ENCODE peak calls at places on chromosomes 1 and 21, in seven cellular contexts. S, W, L, C, H, O and R are unnamed samples.

GRCh38 chr1:59506952-59507351 is 210.1 kb downstream of the FGGY start:
- DNase-seq in S (peak), W (no peak), L (no peak), C (no peak), H (no peak), O (no peak), R (no peak)

GRCh38 chr1:111399792-111400610 is 27.5 kb downstream of the OVGP1 start:
- DNase-seq in S (peak), W (peak), L (peak), C (peak), H (no peak), O (no peak), R (no peak)

GRCh38 chr1:201883786-201884185 is 4.9 kb upstream of the SHISA4 start:
- DNase-seq in S (peak), W (no peak), L (no peak), C (no peak), H (no peak), O (no peak), R (no peak)

GRCh38 chr1:231241751-231242150 is 739 bp downstream of the GNPAT start:
- DNase-seq in S (peak), W (peak), L (no peak), C (no peak), H (no peak), O (no peak), R (no peak)

GRCh38 chr1:240309804-240310203 is 218.1 kb downstream of the FMN2 start:
- DNase-seq in S (no peak), W (no peak), L (no peak), C (no peak), H (no peak), O (no peak), R (no peak)

GRCh38 chr1:206898089-206898908 is 1.1 kb downstream of the IL24 start:
- DNase-seq in S (no peak), W (no peak), L (no peak), C (no peak), H (no peak), O (no peak), R (peak)

GRCh38 chr1:198258491-198258890 is 101.7 kb downstream of the NEK7 start:
- DNase-seq in S (no peak), W (no peak), L (no peak), C (no peak), H (no peak), O (no peak), R (no peak)

GRCh38 chr1:232404981-232405380 is 225.0 kb downstream of the SIPA1L2 start:
- DNase-seq in S (no peak), W (no peak), L (no peak), C (no peak), H (no peak), O (no peak), R (no peak)

GRCh38 chr1:69569983-69570755 is 2.4 kb downstream of the LRRC7 start:
- DNase-seq in S (peak), W (no peak), L (no peak), C (peak), H (no peak), O (no peak), R (no peak)

GRCh38 chr21:34890258-34890723 is 158.8 kb downstream of the RUNX1 start:
- DNase-seq in S (no peak), W (no peak), L (no peak), C (peak), H (no peak), O (no peak), R (no peak)

GRCh38 chr21:43209575-43210453 is 41.0 kb downstream of the CRYAA start:
- DNase-seq in S (peak), W (no peak), L (no peak), C (no peak), H (no peak), O (peak), R (peak)

GRCh38 chr1:9438431-9439073 is 100.7 kb upstream of the SLC25A33 start:
- DNase-seq in S (no peak), W (peak), L (peak), C (no peak), H (peak), O (peak), R (no peak)

GRCh38 chr1:19817160-19817559 is 2.1 kb upstream of the RNF186 start:
- DNase-seq in S (no peak), W (no peak), L (no peak), C (no peak), H (no peak), O (no peak), R (peak)

GRCh38 chr1:43979528-43980254 is 681 bp downstream of the B4GALT2 start:
- DNase-seq in S (peak), W (peak), L (peak), C (peak), H (no peak), O (peak), R (peak)

GRCh38 chr21:32096411-32096810 is 182.4 kb downstream of the MIS18A start:
- DNase-seq in S (peak), W (no peak), L (no peak), C (peak), H (no peak), O (no peak), R (no peak)

GRCh38 chr1:227770812-227771211 is 35.6 kb downstream of the SNAP47 start:
- DNase-seq in S (no peak), W (no peak), L (no peak), C (no peak), H (no peak), O (no peak), R (peak)

GRCh38 chr1:201906336-201906735 is 17.6 kb downstream of the SHISA4 start:
- DNase-seq in S (no peak), W (no peak), L (no peak), C (no peak), H (no peak), O (no peak), R (no peak)

GRCh38 chr1:9701661-9702060 is 50.1 kb downstream of the PIK3CD start:
- DNase-seq in S (no peak), W (no peak), L (no peak), C (no peak), H (no peak), O (no peak), R (no peak)

DNA sequence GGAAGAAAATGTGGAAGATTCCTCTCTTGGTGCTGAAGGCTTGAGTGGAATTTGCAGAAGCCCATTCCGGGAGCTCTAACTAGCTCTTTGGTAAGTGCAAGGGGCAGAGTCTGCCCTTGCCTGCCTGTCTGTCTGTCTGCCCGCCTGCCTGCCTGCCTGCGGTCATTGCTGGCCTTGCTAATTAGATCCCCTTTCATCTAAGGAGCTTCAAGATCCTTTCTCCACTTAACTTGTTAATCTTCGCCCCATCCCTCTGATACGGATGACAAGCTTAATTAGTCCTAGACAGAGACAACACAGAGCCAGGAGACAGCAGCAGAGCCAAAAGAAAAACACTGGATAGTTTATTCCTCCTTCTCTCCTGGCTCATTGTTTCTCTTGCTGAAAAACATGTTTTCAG is 80.2 kb upstream of the GADD45A start:
- DNase-seq in S (no peak), W (no peak), L (no peak), C (no peak), H (no peak), O (no peak), R (no peak)
- H3K27ac ChIP-seq in S (no peak), W (no peak), L (no peak), C (no peak), H (no peak), O (no peak), R (no peak)

DNA sequence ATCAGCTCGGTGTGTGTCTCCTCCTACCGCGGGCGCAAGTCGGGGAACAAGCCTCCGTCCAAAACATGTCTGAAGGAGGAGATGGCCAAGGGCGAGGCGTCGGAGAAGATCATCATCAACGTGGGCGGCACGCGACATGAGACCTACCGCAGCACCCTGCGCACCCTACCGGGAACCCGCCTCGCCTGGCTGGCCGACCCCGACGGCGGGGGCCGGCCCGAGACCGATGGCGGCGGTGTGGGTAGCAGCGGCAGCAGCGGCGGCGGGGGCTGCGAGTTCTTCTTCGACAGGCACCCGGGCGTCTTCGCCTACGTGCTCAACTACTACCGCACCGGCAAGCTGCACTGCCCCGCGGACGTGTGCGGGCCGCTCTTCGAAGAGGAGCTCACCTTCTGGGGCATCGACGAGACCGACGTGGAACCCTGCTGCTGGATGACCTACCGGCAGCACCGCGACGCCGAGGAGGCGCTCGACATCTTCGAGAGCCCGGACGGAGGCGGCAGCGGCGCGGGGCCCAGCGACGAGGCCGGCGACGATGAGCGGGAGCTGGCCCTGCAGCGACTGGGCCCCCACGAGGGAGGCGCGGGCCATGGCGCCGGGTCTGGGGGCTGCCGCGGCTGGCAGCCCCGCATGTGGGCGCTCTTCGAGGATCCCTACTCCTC is 1.5 kb downstream of the KCNC4 start:
- DNase-seq in S (no peak), W (no peak), L (no peak), C (peak), H (no peak), O (no peak), R (peak)
- H3K4me3 ChIP-seq in S (peak), W (peak), L (peak), C (peak), H (peak), O (peak), R (peak)

DNA sequence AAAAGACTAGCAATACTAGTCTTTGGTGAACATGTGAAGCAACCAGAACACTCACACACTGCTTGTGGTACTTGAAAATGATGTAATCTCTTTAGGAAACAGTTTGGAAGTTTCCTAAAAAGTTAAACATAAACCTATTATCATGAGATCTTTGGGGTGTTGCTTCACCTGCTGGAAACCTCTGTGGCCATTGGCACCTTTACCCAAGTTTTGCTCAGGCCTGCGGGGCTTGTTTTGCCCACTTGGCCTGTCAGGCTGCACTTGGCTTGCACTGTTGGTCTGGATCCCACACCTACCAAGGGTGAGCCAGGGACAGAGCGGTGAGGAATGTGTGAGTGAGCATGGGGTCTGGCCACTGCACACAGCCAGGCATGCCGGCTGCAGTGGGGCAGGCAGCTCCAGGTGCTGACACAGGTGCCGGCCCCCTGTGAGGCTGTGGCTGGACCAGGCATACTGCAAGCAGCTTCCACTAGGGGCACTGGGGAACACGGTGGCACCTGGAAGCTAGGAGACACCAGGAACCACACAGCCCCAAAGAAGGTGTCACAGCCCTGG is 14.4 kb upstream of the FNBP1L start:
- DNase-seq in S (no peak), W (peak), L (peak), C (peak), H (no peak), O (no peak), R (no peak)
- TF ChIP-seq POLR2AphosphoS5 in S (no peak), W (no peak), L (no peak), C (no peak), H (no peak), O (no peak), R (no peak)

GRCh38 chr1:243642936-243643335 is 207.1 kb downstream of the AKT3 start:
- DNase-seq in S (no peak), W (no peak), L (no peak), C (no peak), H (no peak), O (no peak), R (no peak)

GRCh38 chr1:243638186-243638585 is 211.9 kb downstream of the AKT3 start:
- DNase-seq in S (no peak), W (no peak), L (no peak), C (no peak), H (no peak), O (no peak), R (no peak)

DNA sequence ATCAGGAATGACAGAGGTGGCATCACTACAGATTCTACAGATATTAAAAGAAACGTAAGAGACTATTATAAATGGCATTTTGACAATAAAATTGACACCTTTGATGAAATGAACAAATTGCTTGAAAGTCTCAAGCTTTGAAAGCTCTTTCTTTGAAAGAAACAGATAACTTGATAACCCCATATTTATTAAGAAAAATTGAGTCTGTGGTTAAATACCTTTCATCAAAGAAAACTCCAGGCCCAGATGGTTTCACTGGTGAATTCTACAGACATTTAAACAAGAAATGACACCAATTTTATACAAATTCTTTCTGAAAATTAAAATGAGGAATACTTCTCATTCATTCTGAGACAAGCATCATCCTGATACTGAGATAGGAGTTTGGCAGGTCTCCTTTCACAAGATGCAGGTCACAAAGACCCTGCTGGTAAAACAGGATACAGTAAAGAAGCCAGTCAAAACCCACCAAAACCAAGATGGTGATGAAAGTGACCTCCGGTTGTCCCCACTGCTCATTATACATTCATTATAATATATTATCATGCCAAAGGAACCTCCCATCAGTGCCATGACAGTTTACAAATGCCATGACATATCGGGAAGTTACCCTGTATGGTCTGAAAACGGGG is 210.9 kb downstream of the AKT3 start:
- DNase-seq in S (no peak), W (no peak), L (no peak), C (no peak), H (no peak), O (no peak), R (no peak)
- H3K27ac ChIP-seq in S (no peak), W (no peak), L (no peak), C (no peak), H (no peak), O (no peak), R (no peak)

DNA sequence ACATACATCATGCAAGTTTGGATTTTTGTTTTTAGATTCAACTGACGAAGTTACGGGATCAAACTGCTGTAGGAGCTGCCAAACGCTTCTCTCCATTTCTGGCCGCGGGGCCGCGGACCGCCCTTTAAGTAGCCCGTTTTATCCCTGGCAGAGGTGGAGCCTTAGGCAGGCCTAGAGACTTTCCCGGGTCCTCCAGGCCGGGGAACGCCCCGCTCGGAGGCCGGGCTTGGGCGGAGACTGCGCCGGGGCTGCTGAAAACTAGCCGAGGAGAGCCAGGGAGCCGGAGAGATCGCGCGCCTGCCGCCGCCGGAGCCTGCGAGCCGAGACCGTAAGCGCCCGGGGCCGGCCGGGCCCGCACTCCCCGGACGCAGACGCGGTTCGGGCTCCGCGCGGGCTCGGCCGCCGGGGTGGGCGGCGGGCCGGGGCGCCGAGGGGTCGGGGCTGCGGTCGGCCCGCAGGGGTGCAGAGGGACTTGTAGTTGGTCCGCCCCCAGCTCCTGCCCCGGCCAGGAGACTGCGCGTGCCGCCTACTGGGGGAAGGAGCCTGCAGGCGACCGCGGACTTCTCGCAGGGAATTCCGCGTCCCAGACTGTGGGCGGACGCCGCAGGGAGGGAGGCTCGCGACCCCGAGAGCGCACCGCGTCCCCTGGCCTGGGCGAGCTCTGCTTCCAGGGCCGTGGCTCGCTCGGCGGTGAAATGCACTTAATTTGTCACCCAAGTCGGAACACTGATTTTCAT is at the start of gene EPHX1:
- DNase-seq in S (peak), W (peak), L (peak), C (peak), H (peak), O (peak), R (peak)
- H3K4me3 ChIP-seq in S (peak), W (peak), L (peak), C (peak), H (peak), O (peak), R (peak)

DNA sequence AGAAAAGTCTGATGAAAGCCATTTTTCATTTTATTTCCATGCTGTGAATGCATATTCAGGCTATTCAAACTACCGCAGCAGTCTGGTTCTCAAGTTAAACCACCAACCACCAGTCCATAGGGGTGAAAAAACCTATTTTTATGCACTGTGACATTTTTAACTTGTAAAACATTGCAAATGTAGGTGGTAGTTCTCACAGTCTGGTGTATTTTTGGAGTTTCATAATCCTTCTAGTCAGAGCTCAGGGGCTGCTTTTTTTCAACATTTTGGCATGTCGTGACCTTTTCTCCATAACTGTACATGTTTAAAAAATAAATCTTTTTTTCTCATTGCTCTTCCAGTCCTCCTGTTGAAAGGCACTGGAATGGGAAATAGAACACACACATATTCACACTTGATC is 907.6 kb upstream of the ADGRL2 start:
- DNase-seq in S (no peak), W (no peak), L (no peak), C (no peak), H (no peak), O (no peak), R (no peak)
- TF ChIP-seq POLR2AphosphoS5 in S (no peak), W (no peak), L (no peak), C (no peak), H (no peak), O (no peak), R (no peak)

GRCh38 chr1:244273262-244273844 is 178.4 kb downstream of the ADSS2 start:
- DNase-seq in S (no peak), W (no peak), L (no peak), C (no peak), H (no peak), O (no peak), R (no peak)
- H3K27ac ChIP-seq in S (no peak), W (peak), L (peak), C (no peak), H (peak), O (no peak), R (no peak)

DNA sequence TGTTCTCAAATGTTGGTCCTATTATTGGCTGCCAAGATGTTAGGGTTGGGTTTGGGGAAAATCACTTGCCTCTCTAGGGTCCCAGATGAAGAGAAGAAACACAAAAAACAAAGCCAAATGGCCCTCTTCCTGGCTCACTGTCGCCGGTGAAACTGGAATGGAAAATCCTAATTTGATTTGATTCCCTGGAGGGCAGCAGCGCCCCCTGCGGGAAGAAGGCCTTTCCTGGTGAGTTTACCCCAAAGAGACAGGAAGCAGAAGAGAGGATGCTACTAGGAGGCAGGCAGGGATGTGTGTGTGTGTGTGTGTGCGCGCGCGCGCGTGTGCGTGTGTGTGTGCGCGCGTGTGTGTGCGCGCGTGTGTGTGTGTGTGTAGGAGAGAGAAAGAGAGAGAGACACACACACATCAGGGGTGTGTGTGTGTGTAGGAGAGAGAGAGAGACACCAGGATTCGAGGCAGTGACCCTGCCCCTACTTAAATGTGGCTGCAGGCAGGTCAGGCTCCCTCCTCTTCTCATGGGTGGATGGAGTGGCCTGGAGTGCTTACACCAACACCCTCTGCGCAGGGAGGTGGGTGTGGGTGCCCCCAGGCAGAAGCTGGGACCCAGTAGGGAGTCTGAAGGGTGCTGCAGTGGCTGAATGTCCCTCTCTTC is 3.1 kb upstream of the SELENON start:
- DNase-seq in S (peak), W (peak), L (peak), C (peak), H (peak), O (no peak), R (peak)
- H3K4me3 ChIP-seq in S (no peak), W (no peak), L (no peak), C (no peak), H (no peak), O (no peak), R (no peak)